ENCODE peak calls at places on chromosome 13, in seven cellular contexts. M is type B pancreatic cell; K is BE2C; O is CD8-positive, alpha-beta T cell; S is breast epithelium; D is D721Med; F is AG04449. A is an unnamed sample.
A peak's percentile ranks its signal among the peaks of the same experiment; 100 is the strongest.

GRCh38 chr13:109371066-109371465 is 415.3 kb downstream of the IRS2 start:
- DNase-seq in M (no peak), K (no peak), O (no peak), S (no peak), D (no peak), F (no peak), A (no peak)

GRCh38 chr13:74134777-74135305 is 637 bp upstream of the KLF12 start:
- DNase-seq in M (peak; percentile 85), K (peak; percentile 72), O (peak; percentile 81), S (peak; percentile 54), D (no peak), F (no peak), A (no peak)

GRCh38 chr13:99979453-99980200 is 2.0 kb upstream of the ZIC2 start:
- DNase-seq in M (no peak), K (no peak), O (no peak), S (no peak), D (no peak), F (no peak), A (no peak)

GRCh38 chr13:36148436-36148835 is 17.3 kb upstream of the DCLK1 start:
- DNase-seq in M (no peak), K (no peak), O (no peak), S (no peak), D (no peak), F (no peak), A (no peak)

GRCh38 chr13:44013666-44014291 is 134.1 kb downstream of the LACC1 start:
- DNase-seq in M (no peak), K (no peak), O (no peak), S (no peak), D (no peak), F (peak; percentile 23), A (peak; percentile 7)

GRCh38 chr13:26382843-26383242 is 128.9 kb downstream of the CDK8 start:
- DNase-seq in M (no peak), K (no peak), O (no peak), S (no peak), D (no peak), F (no peak), A (no peak)

GRCh38 chr13:112545866-112546265 is 42.1 kb downstream of the TUBGCP3 start:
- DNase-seq in M (no peak), K (no peak), O (no peak), S (no peak), D (no peak), F (peak; percentile 66), A (peak; percentile 15)

GRCh38 chr13:108278466-108278865 is 8.9 kb downstream of the TNFSF13B start:
- DNase-seq in M (no peak), K (no peak), O (no peak), S (no peak), D (no peak), F (no peak), A (no peak)

GRCh38 chr13:54232700-54233099 is 1204.1 kb downstream of the OLFM4 start:
- DNase-seq in M (no peak), K (no peak), O (no peak), S (no peak), D (no peak), F (no peak), A (no peak)

GRCh38 chr13:104571161-104571889 is 1505.1 kb upstream of the SLC10A2 start:
- DNase-seq in M (no peak), K (peak; percentile 82), O (no peak), S (no peak), D (peak; percentile 25), F (peak; percentile 45), A (no peak)

GRCh38 chr13:66665991-66666390 is 564.1 kb downstream of the PCDH9 start:
- DNase-seq in M (no peak), K (peak; percentile 96), O (no peak), S (no peak), D (no peak), F (peak; percentile 71), A (peak; percentile 76)

GRCh38 chr13:113665582-113666323 is 1.3 kb upstream of the GRK1 start:
- DNase-seq in M (peak; percentile 62), K (peak; percentile 3), O (no peak), S (peak; percentile 24), D (no peak), F (no peak), A (no peak)

GRCh38 chr13:76936736-76937135 is 11.6 kb upstream of the ACOD1 start:
- DNase-seq in M (no peak), K (no peak), O (no peak), S (no peak), D (no peak), F (no peak), A (no peak)

GRCh38 chr13:33454844-33455256 is 169.3 kb upstream of the STARD13 start:
- DNase-seq in M (no peak), K (no peak), O (no peak), S (no peak), D (no peak), F (no peak), A (peak; percentile 61)

GRCh38 chr13:41915096-41915495 is 45.8 kb downstream of the VWA8 start:
- DNase-seq in M (no peak), K (no peak), O (no peak), S (no peak), D (no peak), F (peak; percentile 14), A (no peak)

GRCh38 chr13:65530688-65531087 is 1699.4 kb downstream of the PCDH9 start:
- DNase-seq in M (no peak), K (no peak), O (no peak), S (no peak), D (no peak), F (no peak), A (no peak)

GRCh38 chr13:51704399-51705306 is 99.3 kb downstream of the DHRS12 start:
- DNase-seq in M (no peak), K (no peak), O (no peak), S (no peak), D (no peak), F (no peak), A (no peak)

GRCh38 chr13:46369506-46370268 is 17.4 kb downstream of the RUBCNL start:
- DNase-seq in M (no peak), K (no peak), O (no peak), S (no peak), D (no peak), F (peak; percentile 85), A (no peak)

GRCh38 chr13:76012091-76012721 is 376.1 kb downstream of the LMO7 start:
- DNase-seq in M (no peak), K (no peak), O (no peak), S (no peak), D (no peak), F (no peak), A (no peak)

GRCh38 chr13:98482476-98483444 is 94.1 kb downstream of the STK24 start:
- DNase-seq in M (no peak), K (no peak), O (no peak), S (peak; percentile 67), D (no peak), F (no peak), A (peak; percentile 61)
- TF ChIP-seq CTCF in M (peak; percentile 29), K (peak; percentile 39), O (no peak), S (no peak), D (peak; percentile 25), F (peak; percentile 16), A (peak; percentile 25)

DNA sequence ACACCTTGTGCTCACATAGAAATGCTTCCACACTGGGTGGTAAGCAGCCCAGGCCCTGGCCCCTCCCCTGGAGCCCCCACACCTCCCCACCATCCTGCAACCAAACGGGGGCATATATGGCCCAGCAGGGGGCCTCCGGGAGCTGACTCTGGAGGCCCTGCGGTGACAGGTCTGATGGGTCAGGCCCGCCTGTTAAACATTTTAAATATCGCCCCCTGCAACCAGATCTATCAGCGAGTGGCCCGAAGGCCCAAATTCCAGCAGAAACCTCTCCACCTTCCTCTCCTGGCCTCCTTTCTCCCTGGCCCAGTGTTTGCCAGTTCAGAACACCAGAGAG is 48.0 kb upstream of the KATNAL1 start:
- DNase-seq in M (no peak), K (peak; percentile 72), O (peak; percentile 60), S (no peak), D (no peak), F (no peak), A (no peak)
- TF ChIP-seq CTCF in M (peak; percentile 61), K (peak; percentile 68), O (peak; percentile 64), S (no peak), D (peak; percentile 1), F (peak; percentile 13), A (no peak)

DNA sequence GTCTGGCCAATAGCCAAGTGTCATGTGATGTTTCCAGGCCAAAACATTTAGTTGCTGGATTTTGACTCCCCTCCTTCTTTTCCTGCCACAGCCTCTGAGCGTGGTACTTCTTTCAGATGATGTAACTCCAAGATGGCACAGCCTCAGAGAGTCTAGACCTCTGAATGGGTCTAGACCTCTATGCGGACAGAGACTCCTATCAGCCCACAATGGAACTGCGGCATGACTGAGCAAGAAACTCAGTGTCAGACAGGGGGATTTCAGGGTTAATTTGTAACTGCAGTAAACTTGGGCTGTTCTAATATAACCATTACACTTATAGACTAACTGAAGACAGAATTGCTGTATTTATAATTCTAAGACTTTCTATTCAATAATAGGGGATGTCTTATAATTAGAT is 42.6 kb upstream of the ZDHHC20 start:
- DNase-seq in M (no peak), K (no peak), O (no peak), S (no peak), D (no peak), F (no peak), A (no peak)
- TF ChIP-seq CTCF in M (no peak), K (peak; percentile 37), O (no peak), S (no peak), D (no peak), F (no peak), A (no peak)

GRCh38 chr13:60691268-60691667 is 294.2 kb downstream of the TDRD3 start:
- DNase-seq in M (no peak), K (no peak), O (no peak), S (no peak), D (no peak), F (no peak), A (no peak)
- TF ChIP-seq CTCF in M (no peak), K (no peak), O (no peak), S (no peak), D (no peak), F (no peak), A (no peak)

DNA sequence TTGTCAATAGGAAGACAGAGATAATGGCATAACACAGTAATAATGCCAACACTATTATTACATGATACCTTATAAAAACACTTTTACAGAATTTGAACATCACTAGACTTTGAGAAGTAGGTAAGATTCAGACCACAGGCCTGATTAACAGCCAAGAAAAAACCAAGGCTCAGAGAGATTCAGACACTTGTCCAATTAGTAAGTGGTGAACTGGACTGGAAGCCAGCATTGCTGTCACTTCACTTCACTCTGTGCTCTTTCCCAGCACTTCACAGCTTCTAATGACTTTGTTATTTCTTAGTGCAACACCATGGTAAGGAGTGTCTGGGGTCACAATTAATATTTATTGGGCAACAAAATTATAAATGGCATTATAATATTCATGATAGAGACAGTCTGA is 91.9 kb downstream of the TRPC4 start:
- DNase-seq in M (no peak), K (no peak), O (no peak), S (no peak), D (no peak), F (no peak), A (no peak)
- TF ChIP-seq CTCF in M (no peak), K (no peak), O (no peak), S (no peak), D (no peak), F (no peak), A (no peak)

GRCh38 chr13:80276371-80277289 is 64.3 kb downstream of the SPRY2 start:
- DNase-seq in M (no peak), K (peak; percentile 18), O (no peak), S (no peak), D (no peak), F (peak; percentile 33), A (no peak)
- TF ChIP-seq CTCF in M (peak; percentile 70), K (no peak), O (no peak), S (no peak), D (no peak), F (no peak), A (no peak)